ENCODE peak calls at places on chromosomes 2 and 18, in four cellular contexts. J, R, A and H are unnamed samples.

GRCh38 chr2:19031642-19032041 is 326.8 kb downstream of the OSR1 start:
- DNase-seq in A (no peak), R (no peak), J (no peak), H (no peak)

GRCh38 chr18:5970032-5970431 is 74.7 kb upstream of the TMEM200C start:
- DNase-seq in R (no peak), A (no peak), J (no peak), H (no peak)

GRCh38 chr2:135551356-135551755 is 20.1 kb downstream of the R3HDM1 start:
- DNase-seq in A (no peak), R (no peak), J (no peak), H (no peak)

GRCh38 chr2:155630760-155631159 is 701.8 kb downstream of the NR4A2 start:
- DNase-seq in J (no peak), A (no peak), R (no peak), H (no peak)

GRCh38 chr2:120482334-120482733 is 136.4 kb downstream of the INHBB start:
- DNase-seq in J (no peak), A (no peak), R (no peak), H (no peak)

GRCh38 chr2:64608867-64609228 is 44.9 kb downstream of the SERTAD2 start:
- DNase-seq in A (no peak), J (peak), R (no peak), H (no peak)

GRCh38 chr2:48510329-48510728 is 19.6 kb upstream of the STON1 start:
- DNase-seq in A (no peak), R (no peak), J (no peak), H (no peak)

GRCh38 chr2:78175642-78176041 is 653.5 kb upstream of the LRRTM4 start:
- DNase-seq in A (no peak), J (no peak), R (no peak), H (no peak)

GRCh38 chr2:96408631-96409542 is 73.3 kb downstream of the NCAPH start:
- DNase-seq in J (no peak), R (no peak), A (peak), H (no peak)
- TF ChIP-seq POLR2A in J (no peak), R (no peak), A (no peak), H (no peak)

GRCh38 chr2:242085941-242086621 is 216.6 kb downstream of the RTP5 start:
- DNase-seq in A (no peak), R (no peak), J (peak), H (no peak)
- TF ChIP-seq POLR2A in A (no peak), R (no peak), J (peak), H (no peak)

DNA sequence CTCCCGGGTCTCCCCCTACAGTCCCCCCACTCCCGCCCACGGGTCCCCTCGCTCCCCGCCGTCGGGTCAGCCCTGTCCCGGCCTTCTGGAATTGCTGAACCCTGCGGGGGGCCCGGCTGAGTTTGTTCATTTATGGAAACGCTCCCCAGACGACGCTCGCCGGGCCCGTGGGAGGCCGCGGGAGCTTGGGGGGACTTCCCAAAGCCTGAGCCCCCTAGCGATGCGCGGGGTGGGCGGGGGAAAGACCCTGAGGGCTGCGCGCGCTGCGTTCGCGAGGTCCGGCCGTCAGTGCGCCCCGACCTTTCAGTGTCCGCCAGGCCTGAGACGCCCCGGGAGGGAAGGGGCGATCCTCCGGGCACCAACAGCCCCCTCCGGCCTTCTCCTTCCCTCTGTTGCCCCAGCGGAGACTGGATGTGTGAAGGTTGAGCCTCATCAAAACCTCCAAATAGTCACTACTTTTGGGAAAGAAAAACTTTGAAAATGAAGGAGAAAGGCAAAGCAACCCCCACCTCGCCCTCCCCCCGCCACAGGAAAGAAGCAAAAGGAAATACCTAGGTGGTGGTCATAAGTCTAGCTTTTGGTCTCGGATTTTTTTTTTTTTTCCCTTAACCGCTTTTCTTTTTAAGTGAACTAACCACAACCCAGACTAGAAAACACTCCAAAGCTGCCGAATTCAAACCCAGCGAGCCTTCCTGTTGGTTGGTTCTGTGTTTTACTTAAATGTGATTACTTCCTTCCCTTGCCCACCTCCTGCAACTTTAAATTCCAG is 509 bp upstream of the CYS1 start:
- DNase-seq in R (no peak), A (peak), J (no peak), H (no peak)
- TF ChIP-seq POLR2A in R (no peak), A (no peak), J (no peak), H (no peak)

GRCh38 chr2:842151-842792 is 108.4 kb upstream of the SNTG2 start:
- DNase-seq in A (no peak), R (no peak), J (no peak), H (no peak)
- TF ChIP-seq POLR2A in A (no peak), R (no peak), J (no peak), H (no peak)

GRCh38 chr2:148614332-148615049 is 30.1 kb upstream of the EPC2 start:
- DNase-seq in J (peak), R (peak), A (no peak), H (peak)
- TF ChIP-seq POLR2A in J (no peak), R (no peak), A (no peak), H (no peak)